ENCODE peak calls at places on chromosomes 5 and 9, in four cellular contexts. One of them, this sample, is unnamed.

GRCh38 chr5:125411163-125412050 is 665.0 kb upstream of the ZNF608 start:
- DNase-seq in K562: no peak
- DNase-seq in H1: no peak
- DNase-seq in HepG2: no peak
- DNase-seq in this sample: no peak

GRCh38 chr5:164335837-164336236 is 830.4 kb downstream of the MAT2B start:
- DNase-seq in K562: peak
- DNase-seq in H1: no peak
- DNase-seq in HepG2: no peak
- DNase-seq in this sample: no peak

GRCh38 chr9:2833096-2833495 is 10.8 kb downstream of the PUM3 start:
- DNase-seq in K562: no peak
- DNase-seq in H1: no peak
- DNase-seq in HepG2: no peak
- DNase-seq in this sample: no peak

GRCh38 chr5:99901972-99902371 is 633.2 kb upstream of the FAM174A start:
- DNase-seq in K562: no peak
- DNase-seq in H1: no peak
- DNase-seq in HepG2: no peak
- DNase-seq in this sample: no peak

GRCh38 chr9:77961541-77961940 is 70.1 kb downstream of the GNAQ start:
- DNase-seq in K562: no peak
- DNase-seq in H1: no peak
- DNase-seq in HepG2: peak
- DNase-seq in this sample: no peak

GRCh38 chr9:10633785-10634184 is 21.0 kb upstream of the PTPRD start:
- DNase-seq in K562: no peak
- DNase-seq in H1: no peak
- DNase-seq in HepG2: no peak
- DNase-seq in this sample: no peak

GRCh38 chr5:147400836-147401235 is 109.0 kb downstream of the DPYSL3 start:
- DNase-seq in K562: no peak
- DNase-seq in H1: no peak
- DNase-seq in HepG2: no peak
- DNase-seq in this sample: no peak

GRCh38 chr5:80229902-80230255 is 26.0 kb downstream of the SERINC5 start:
- DNase-seq in K562: no peak
- DNase-seq in H1: no peak
- DNase-seq in HepG2: no peak
- DNase-seq in this sample: peak

GRCh38 chr9:6590329-6590728 is 55.2 kb downstream of the GLDC start:
- DNase-seq in K562: no peak
- DNase-seq in H1: no peak
- DNase-seq in HepG2: no peak
- DNase-seq in this sample: no peak

GRCh38 chr5:14213253-14213652 is 70.1 kb downstream of the TRIO start:
- DNase-seq in K562: no peak
- DNase-seq in H1: no peak
- DNase-seq in HepG2: no peak
- DNase-seq in this sample: no peak

GRCh38 chr9:114370251-114370984 is 17.4 kb downstream of the AKNA start:
- DNase-seq in K562: no peak
- DNase-seq in H1: peak
- DNase-seq in HepG2: no peak
- DNase-seq in this sample: no peak

GRCh38 chr9:131757549-131757948 is 17.7 kb upstream of the RAPGEF1 start:
- DNase-seq in K562: no peak
- DNase-seq in H1: no peak
- DNase-seq in HepG2: no peak
- DNase-seq in this sample: no peak

GRCh38 chr9:105401651-105402050 is 46.2 kb upstream of the FSD1L start:
- DNase-seq in K562: no peak
- DNase-seq in H1: no peak
- DNase-seq in HepG2: no peak
- DNase-seq in this sample: peak
- TF ChIP-seq PHF8 in K562: no peak
- TF ChIP-seq PHF8 in H1: no peak
- TF ChIP-seq PHF8 in HepG2: no peak
- TF ChIP-seq PHF8 in this sample: no peak

GRCh38 chr5:135879591-135879990 is 16.1 kb downstream of the IL9 start:
- DNase-seq in K562: no peak
- DNase-seq in H1: no peak
- DNase-seq in HepG2: no peak
- DNase-seq in this sample: no peak
- TF ChIP-seq PHF8 in K562: no peak
- TF ChIP-seq PHF8 in H1: no peak
- TF ChIP-seq PHF8 in HepG2: no peak
- TF ChIP-seq PHF8 in this sample: no peak

DNA sequence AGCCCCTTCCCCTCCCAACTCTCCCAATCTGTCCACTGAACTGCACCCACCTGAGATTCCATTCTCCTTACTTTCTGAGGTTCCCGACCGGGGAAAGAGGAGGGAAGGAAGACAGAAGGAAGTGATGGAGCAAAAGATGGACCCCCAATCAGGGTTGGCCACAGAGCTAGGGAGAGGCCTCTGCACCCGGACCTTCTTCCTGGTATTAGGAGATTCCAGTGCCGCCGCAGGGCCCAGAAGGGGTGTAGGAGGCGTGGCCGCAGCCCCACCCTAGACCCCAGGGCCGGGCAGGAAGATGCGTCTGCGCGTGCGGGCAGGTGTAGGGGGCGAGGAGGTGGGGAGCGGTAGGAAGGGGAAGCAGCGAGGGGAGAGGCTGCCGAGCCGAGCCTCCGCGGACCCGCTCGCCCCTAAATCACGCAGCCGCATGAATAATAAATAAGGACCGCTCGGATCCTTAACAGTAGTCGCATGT is 104.2 kb upstream of the MVB12B start:
- DNase-seq in K562: no peak
- DNase-seq in H1: no peak
- DNase-seq in HepG2: no peak
- DNase-seq in this sample: no peak
- TF ChIP-seq PHF8 in K562: no peak
- TF ChIP-seq PHF8 in H1: no peak
- TF ChIP-seq PHF8 in HepG2: no peak
- TF ChIP-seq PHF8 in this sample: no peak

DNA sequence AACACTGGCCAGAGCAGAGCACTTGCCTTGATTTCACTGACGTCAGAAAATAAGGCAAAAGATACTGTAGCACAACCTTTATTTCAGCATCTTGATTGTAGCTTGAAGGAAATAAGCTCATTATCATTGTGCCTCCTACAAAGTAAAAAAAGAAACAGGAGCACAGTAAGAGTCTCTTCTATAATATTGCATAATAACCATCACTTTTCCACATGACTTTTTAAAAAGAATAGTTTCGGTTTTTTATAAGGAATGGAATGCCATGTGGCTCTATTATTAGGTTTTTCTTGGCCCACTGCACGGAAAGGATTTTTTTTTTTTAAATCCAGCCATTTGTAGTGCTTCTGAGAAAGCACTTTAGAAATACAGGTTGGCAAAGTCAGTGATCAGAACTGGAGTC is 655.3 kb downstream of the LRRC70 start:
- DNase-seq in K562: no peak
- DNase-seq in H1: no peak
- DNase-seq in HepG2: no peak
- DNase-seq in this sample: no peak
- TF ChIP-seq PHF8 in K562: no peak
- TF ChIP-seq PHF8 in H1: no peak
- TF ChIP-seq PHF8 in HepG2: no peak
- TF ChIP-seq PHF8 in this sample: no peak

GRCh38 chr5:10585120-10585915 is 21.4 kb downstream of the ANKRD33B start:
- DNase-seq in K562: no peak
- DNase-seq in H1: peak
- DNase-seq in HepG2: no peak
- DNase-seq in this sample: no peak
- TF ChIP-seq PHF8 in K562: no peak
- TF ChIP-seq PHF8 in H1: no peak
- TF ChIP-seq PHF8 in HepG2: no peak
- TF ChIP-seq PHF8 in this sample: no peak

GRCh38 chr5:172223901-172224873 is 30.2 kb downstream of the EFCAB9 start:
- DNase-seq in K562: no peak
- DNase-seq in H1: no peak
- DNase-seq in HepG2: no peak
- DNase-seq in this sample: no peak
- TF ChIP-seq PHF8 in K562: no peak
- TF ChIP-seq PHF8 in H1: no peak
- TF ChIP-seq PHF8 in HepG2: no peak
- TF ChIP-seq PHF8 in this sample: no peak

GRCh38 chr5:138725153-138725884 is 27.9 kb upstream of the CTNNA1 start:
- DNase-seq in K562: peak
- DNase-seq in H1: peak
- DNase-seq in HepG2: peak
- DNase-seq in this sample: peak
- TF ChIP-seq PHF8 in K562: no peak
- TF ChIP-seq PHF8 in H1: no peak
- TF ChIP-seq PHF8 in HepG2: no peak
- TF ChIP-seq PHF8 in this sample: no peak

DNA sequence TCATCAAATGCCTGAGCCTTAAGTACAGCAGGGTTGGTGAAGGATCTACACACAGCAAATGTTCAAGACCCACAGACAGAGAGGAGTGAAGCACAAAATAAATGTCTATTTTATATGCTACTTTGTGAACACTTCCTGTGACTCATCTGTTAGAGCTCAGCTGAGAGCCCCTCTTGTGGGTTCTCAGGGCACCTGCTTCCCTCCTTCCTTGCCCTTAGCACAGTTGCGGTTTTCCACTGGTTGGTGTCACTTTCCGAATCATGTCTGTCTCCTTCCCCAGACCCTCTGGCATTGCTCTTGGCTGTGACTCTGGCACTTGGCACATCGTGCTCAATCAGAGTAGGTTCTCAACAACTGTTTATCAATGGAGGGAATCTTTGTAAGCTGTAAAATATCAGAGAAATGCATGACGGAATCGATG is 128.5 kb upstream of the STC2 start:
- DNase-seq in K562: no peak
- DNase-seq in H1: no peak
- DNase-seq in HepG2: no peak
- DNase-seq in this sample: no peak
- TF ChIP-seq PHF8 in K562: no peak
- TF ChIP-seq PHF8 in H1: no peak
- TF ChIP-seq PHF8 in HepG2: no peak
- TF ChIP-seq PHF8 in this sample: no peak

GRCh38 chr9:72814083-72814482 is 138.8 kb downstream of the ALDH1A1 start:
- DNase-seq in K562: no peak
- DNase-seq in H1: no peak
- DNase-seq in HepG2: no peak
- DNase-seq in this sample: no peak
- TF ChIP-seq PHF8 in K562: no peak
- TF ChIP-seq PHF8 in H1: no peak
- TF ChIP-seq PHF8 in HepG2: no peak
- TF ChIP-seq PHF8 in this sample: no peak